ENCODE peak calls at places on chromosome 19, in seven cellular contexts. X is uterus, Y is stomach, M is IMR-90, K is epithelial cell of proximal tubule, G is right lobe of liver, V is tibial nerve. E is an unnamed sample.

GRCh38 chr19:48807590-48808308 is 3.1 kb downstream of the BCAT2 start:
- DNase-seq in X (no peak), Y (no peak), M (no peak), K (no peak), G (peak), V (no peak), E (no peak)

GRCh38 chr19:49315111-49315510 is 9.9 kb downstream of the SLC6A16 start:
- DNase-seq in X (no peak), Y (no peak), M (no peak), K (no peak), G (no peak), V (no peak), E (no peak)

GRCh38 chr19:58522709-58523108 is 3.1 kb upstream of the ZBTB45 start:
- DNase-seq in X (no peak), Y (no peak), M (no peak), K (no peak), G (no peak), V (no peak), E (no peak)

GRCh38 chr19:32287811-32288227 is 57.6 kb upstream of the ZNF507 start:
- DNase-seq in X (peak), Y (peak), M (peak), K (no peak), G (peak), V (peak), E (peak)

GRCh38 chr19:10237702-10238101 is 6.6 kb upstream of the S1PR2 start:
- DNase-seq in X (no peak), Y (no peak), M (no peak), K (no peak), G (peak), V (no peak), E (peak)

GRCh38 chr19:4586691-4587090 is 27.2 kb upstream of the SEMA6B start:
- DNase-seq in X (no peak), Y (no peak), M (no peak), K (no peak), G (no peak), V (no peak), E (no peak)

GRCh38 chr19:37719111-37719926 is at the start of gene ZNF607:
- DNase-seq in X (peak), Y (peak), M (peak), K (peak), G (peak), V (peak), E (peak)

GRCh38 chr19:1365964-1366695 is 17.6 kb upstream of the NDUFS7 start:
- DNase-seq in X (no peak), Y (no peak), M (no peak), K (no peak), G (no peak), V (no peak), E (no peak)

GRCh38 chr19:40807147-40808020 is 8.4 kb downstream of the EGLN2 start:
- DNase-seq in X (peak), Y (no peak), M (no peak), K (no peak), G (no peak), V (no peak), E (peak)

GRCh38 chr19:23817519-23817918 is 58.8 kb upstream of the ZNF681 start:
- DNase-seq in X (peak), Y (peak), M (peak), K (no peak), G (peak), V (no peak), E (peak)

GRCh38 chr19:49614096-49614857 is 23.3 kb downstream of the PRR12 start:
- DNase-seq in X (no peak), Y (no peak), M (peak), K (no peak), G (no peak), V (no peak), E (peak)

GRCh38 chr19:10427169-10427568 is 6.8 kb downstream of the PDE4A start:
- DNase-seq in X (no peak), Y (no peak), M (no peak), K (no peak), G (no peak), V (no peak), E (no peak)

GRCh38 chr19:7618366-7618765 is 11.0 kb downstream of the XAB2 start:
- DNase-seq in X (no peak), Y (peak), M (no peak), K (no peak), G (peak), V (no peak), E (no peak)

GRCh38 chr19:33398361-33399060 is 25.0 kb downstream of the CEBPG start:
- DNase-seq in X (no peak), Y (no peak), M (no peak), K (no peak), G (peak), V (no peak), E (no peak)

GRCh38 chr19:54312436-54313362 is at the start of gene LILRA5:
- DNase-seq in X (no peak), Y (no peak), M (no peak), K (no peak), G (no peak), V (peak), E (no peak)

GRCh38 chr19:45780448-45781281 is 1.6 kb downstream of the DMPK start:
- DNase-seq in X (peak), Y (no peak), M (no peak), K (no peak), G (no peak), V (no peak), E (no peak)

GRCh38 chr19:53912653-53913052 is 3.6 kb downstream of the CACNG7 start:
- DNase-seq in X (no peak), Y (no peak), M (no peak), K (no peak), G (no peak), V (no peak), E (no peak)

GRCh38 chr19:1221141-1221903 is 15.7 kb downstream of the STK11 start:
- DNase-seq in X (peak), Y (peak), M (peak), K (no peak), G (peak), V (no peak), E (no peak)

GRCh38 chr19:10924597-10924996 is 3.8 kb downstream of the YIPF2 start:
- DNase-seq in X (no peak), Y (no peak), M (no peak), K (no peak), G (no peak), V (no peak), E (no peak)

GRCh38 chr19:47227347-47228167 is 3.4 kb downstream of the BBC3 start:
- DNase-seq in X (peak), Y (peak), M (peak), K (no peak), G (peak), V (peak), E (peak)

GRCh38 chr19:2720777-2721569 is at the start of gene DIRAS1:
- DNase-seq in X (no peak), Y (no peak), M (no peak), K (no peak), G (no peak), V (no peak), E (no peak)

GRCh38 chr19:5045015-5045414 is 76.1 kb downstream of the KDM4B start:
- DNase-seq in X (no peak), Y (no peak), M (no peak), K (no peak), G (no peak), V (no peak), E (no peak)

GRCh38 chr19:37738371-37738770 is 18.8 kb upstream of the ZNF607 start:
- DNase-seq in X (no peak), Y (no peak), M (no peak), K (no peak), G (no peak), V (no peak), E (no peak)

GRCh38 chr19:37932985-37933953 is 26.3 kb downstream of the SIPA1L3 start:
- DNase-seq in X (no peak), Y (peak), M (peak), K (peak), G (peak), V (no peak), E (peak)

GRCh38 chr19:51333836-51334460 is 8.0 kb downstream of the VSIG10L start:
- DNase-seq in X (no peak), Y (no peak), M (no peak), K (no peak), G (no peak), V (no peak), E (no peak)

GRCh38 chr19:54017266-54017665 is 25.8 kb downstream of the CACNG6 start:
- DNase-seq in X (no peak), Y (no peak), M (peak), K (no peak), G (no peak), V (no peak), E (peak)

GRCh38 chr19:33777753-33778088 is 18.9 kb upstream of the KCTD15 start:
- DNase-seq in X (no peak), Y (no peak), M (no peak), K (no peak), G (no peak), V (no peak), E (no peak)

GRCh38 chr19:1401138-1401888 is at the start of gene GAMT:
- DNase-seq in X (no peak), Y (no peak), M (no peak), K (no peak), G (peak), V (no peak), E (no peak)

DNA sequence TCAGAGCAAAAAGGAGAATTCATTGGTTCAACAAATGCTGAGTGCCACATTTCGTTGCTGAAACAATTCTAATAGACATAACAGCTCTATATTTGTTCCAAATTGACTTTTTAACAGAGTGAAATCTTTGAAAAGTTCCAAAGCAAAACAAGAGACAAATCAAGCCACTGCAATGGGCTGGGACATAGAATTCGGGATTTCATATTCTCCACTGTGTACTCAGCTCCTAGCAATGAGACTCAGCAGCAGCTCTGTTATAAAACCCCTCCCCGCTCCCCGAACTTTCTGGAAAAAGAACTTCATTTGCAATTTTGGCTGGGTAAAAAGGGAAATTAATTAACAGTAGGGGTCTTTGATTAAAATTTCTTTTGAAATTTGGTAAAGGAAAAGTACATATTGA is 11.3 kb downstream of the RFX2 start:
- DNase-seq in X (no peak), Y (no peak), M (no peak), K (no peak), G (no peak), V (no peak), E (no peak)
- TF ChIP-seq CTCF in X (no peak), Y (no peak), M (no peak), K (no peak), G (no peak), V (no peak), E (no peak)

DNA sequence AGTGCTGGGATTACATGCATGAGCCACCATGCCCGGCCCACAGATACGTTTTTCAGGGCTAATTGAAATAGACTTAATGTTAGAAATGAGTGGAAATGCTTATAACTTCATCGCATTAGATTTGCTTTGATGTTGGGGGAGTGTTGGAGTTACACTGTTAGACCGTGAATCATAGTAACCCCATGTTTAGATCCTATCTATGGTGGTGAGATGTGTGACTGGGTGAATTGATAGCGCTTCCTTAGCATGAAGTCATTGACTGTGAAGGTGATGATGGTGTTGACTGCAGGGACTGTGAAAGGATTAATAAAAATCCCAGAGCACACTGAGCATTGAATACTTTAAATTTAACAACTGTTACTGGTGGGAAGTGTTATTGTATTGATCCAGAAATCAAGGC is 1.7 kb downstream of the ZNF264 start:
- DNase-seq in X (no peak), Y (no peak), M (no peak), K (no peak), G (no peak), V (no peak), E (no peak)
- H3K4me3 ChIP-seq in X (no peak), Y (peak), M (peak), K (peak), G (peak), V (peak), E (peak)

GRCh38 chr19:28977826-28978225 is 235.1 kb downstream of the UQCRFS1 start:
- DNase-seq in X (no peak), Y (no peak), M (no peak), K (no peak), G (no peak), V (no peak), E (no peak)
- TF ChIP-seq CTCF in X (no peak), Y (no peak), M (no peak), K (peak), G (no peak), V (no peak), E (no peak)

DNA sequence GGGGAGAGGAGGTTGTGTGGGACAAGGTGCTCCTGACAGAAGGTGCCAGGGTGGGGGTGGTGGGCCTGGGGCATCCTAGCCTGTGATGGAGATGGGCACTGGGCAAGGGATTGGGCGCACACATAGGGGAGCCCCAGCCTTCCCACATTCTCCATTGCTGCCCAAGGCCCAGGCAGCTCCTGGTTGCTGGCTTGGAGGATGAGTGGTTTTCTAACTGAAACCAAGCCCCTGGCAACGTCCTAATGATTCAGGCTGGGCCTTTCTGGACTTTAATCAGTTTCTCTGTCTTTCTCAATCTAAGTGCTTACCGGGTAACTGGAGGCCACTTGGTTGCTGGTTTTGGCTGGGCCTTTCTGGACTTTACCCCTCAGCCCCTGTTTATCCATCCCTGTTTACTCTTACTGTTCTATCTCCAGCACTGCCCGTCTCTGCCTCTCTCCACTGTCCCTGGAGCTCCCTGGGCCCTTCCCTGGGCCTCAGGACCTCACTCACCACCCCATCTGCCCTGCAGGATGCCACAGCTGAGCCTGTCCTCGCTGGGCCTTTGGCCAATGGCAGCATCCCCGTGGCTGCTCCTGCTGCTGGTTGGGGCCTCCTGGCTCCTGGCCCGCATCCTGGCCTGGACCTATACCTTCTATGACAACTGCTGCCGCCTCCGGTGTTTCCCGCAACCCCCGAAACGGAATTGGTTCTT is 354 bp downstream of the CYP4F3 start:
- DNase-seq in X (no peak), Y (no peak), M (no peak), K (no peak), G (peak), V (no peak), E (peak)
- H3K4me3 ChIP-seq in X (no peak), Y (no peak), M (no peak), K (no peak), G (peak), V (no peak), E (no peak)

GRCh38 chr19:13095934-13096890 is 6.4 kb downstream of the LYL1 start:
- DNase-seq in X (peak), Y (no peak), M (no peak), K (no peak), G (peak), V (no peak), E (no peak)
- TF ChIP-seq CTCF in X (no peak), Y (no peak), M (no peak), K (peak), G (peak), V (peak), E (peak)

E was measured in epithelial cell of esophagus.